ENCODE peak calls at places on chromosomes 4 and X, in seven cellular contexts. W, D, O, I, S, M and B are unnamed samples.

GRCh38 chr4:154743683-154744340 is at the start of gene LRAT:
- DNase-seq in W (no peak), D (no peak), O (no peak), I (peak; percentile 81), S (peak; percentile 91), M (no peak), B (peak; percentile 92)

GRCh38 chr4:168589154-168589553 is 92.3 kb downstream of the PALLD start:
- DNase-seq in W (no peak), D (peak; percentile 90), O (peak; percentile 81), I (no peak), S (no peak), M (peak; percentile 94), B (no peak)

GRCh38 chr4:15488658-15489470 is 19.2 kb downstream of the CC2D2A start:
- DNase-seq in W (no peak), D (peak; percentile 95), O (peak; percentile 48), I (no peak), S (no peak), M (no peak), B (no peak)

GRCh38 chr4:83974111-83974789 is 438.3 kb downstream of the GPAT3 start:
- DNase-seq in W (no peak), D (no peak), O (no peak), I (no peak), S (no peak), M (no peak), B (no peak)

GRCh38 chr4:83686166-83686565 is 150.3 kb downstream of the GPAT3 start:
- DNase-seq in W (no peak), D (peak; percentile 22), O (peak; percentile 29), I (no peak), S (no peak), M (no peak), B (no peak)

GRCh38 chr4:96009720-96010119 is 169.8 kb downstream of the PDHA2 start:
- DNase-seq in W (no peak), D (no peak), O (peak; percentile 56), I (peak; percentile 26), S (no peak), M (no peak), B (no peak)

GRCh38 chr4:114684462-114684861 is 85.9 kb downstream of the UGT8 start:
- DNase-seq in W (no peak), D (no peak), O (no peak), I (no peak), S (no peak), M (no peak), B (no peak)

GRCh38 chr4:147678796-147679549 is 5.0 kb downstream of the PRMT9 start:
- DNase-seq in W (no peak), D (peak; percentile 41), O (no peak), I (peak; percentile 70), S (peak; percentile 75), M (peak; percentile 57), B (peak; percentile 83)

GRCh38 chr4:3304831-3305609 is 12.2 kb downstream of the RGS12 start:
- DNase-seq in W (no peak), D (peak; percentile 52), O (no peak), I (no peak), S (no peak), M (no peak), B (peak; percentile 21)

GRCh38 chrX:39262641-39263040 is 461.4 kb downstream of the MID1IP1 start:
- DNase-seq in W (no peak), D (no peak), O (no peak), I (no peak), S (no peak), M (no peak), B (no peak)

GRCh38 chr4:1409079-1409805 is 3.0 kb upstream of the NKX1-1 start:
- DNase-seq in W (no peak), D (no peak), O (no peak), I (no peak), S (no peak), M (no peak), B (no peak)

GRCh38 chr4:78331965-78332364 is 219.6 kb upstream of the ANXA3 start:
- DNase-seq in W (no peak), D (no peak), O (no peak), I (peak; percentile 89), S (no peak), M (no peak), B (no peak)

GRCh38 chr4:153705743-153706468 is 21.8 kb downstream of the TLR2 start:
- DNase-seq in W (no peak), D (no peak), O (no peak), I (no peak), S (no peak), M (no peak), B (no peak)

GRCh38 chr4:156756118-156756517 is 215.5 kb downstream of the PDGFC start:
- DNase-seq in W (no peak), D (peak; percentile 29), O (no peak), I (no peak), S (no peak), M (no peak), B (no peak)

GRCh38 chrX:94722578-94722977 is 1048.6 kb downstream of the FAM133A start:
- DNase-seq in W (no peak), D (no peak), O (no peak), I (no peak), S (no peak), M (no peak), B (no peak)

GRCh38 chrX:15564981-15565579 is 35.7 kb downstream of the ACE2 start:
- DNase-seq in W (no peak), D (peak; percentile 44), O (peak; percentile 48), I (peak; percentile 68), S (peak; percentile 46), M (peak; percentile 29), B (peak; percentile 72)

GRCh38 chr4:41573458-41574129 is 35.6 kb downstream of the LIMCH1 start:
- DNase-seq in W (no peak), D (no peak), O (peak; percentile 49), I (no peak), S (no peak), M (no peak), B (no peak)

GRCh38 chrX:68286076-68286475 is 147.2 kb downstream of the OPHN1 start:
- DNase-seq in W (no peak), D (peak; percentile 40), O (peak; percentile 18), I (no peak), S (no peak), M (no peak), B (no peak)

GRCh38 chr4:118224239-118224829 is 128.5 kb downstream of the PRSS12 start:
- DNase-seq in W (peak; percentile 50), D (peak; percentile 80), O (peak; percentile 73), I (peak; percentile 69), S (no peak), M (no peak), B (no peak)

DNA sequence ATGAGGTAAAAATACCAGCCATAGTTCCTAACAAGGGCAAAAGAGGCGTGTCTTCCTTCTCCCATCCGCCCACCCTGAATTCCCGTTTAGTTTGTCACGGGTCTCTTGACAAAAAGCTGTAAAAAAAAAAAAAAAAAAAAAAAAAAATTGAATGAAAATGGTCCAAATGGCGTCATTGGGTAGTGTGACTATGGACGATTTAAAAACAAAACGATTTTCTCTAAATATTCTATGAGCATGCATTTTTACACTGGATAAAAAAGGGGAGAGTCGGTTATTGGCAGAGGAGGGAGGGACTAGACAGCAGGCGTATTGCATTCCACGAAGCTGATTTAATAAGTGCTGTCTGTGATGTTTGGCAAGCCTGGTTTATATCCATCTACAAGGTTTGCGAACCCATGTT is at the start of gene FAM133A:
- DNase-seq in W (no peak), D (peak; percentile 4), O (peak; percentile 39), I (no peak), S (no peak), M (no peak), B (no peak)
- H3K9ac ChIP-seq in W (peak within 1 kb of the TSS; percentile 93), D (no peak within 1 kb of the TSS), O (peak within 1 kb of the TSS; percentile 87), I (peak within 1 kb of the TSS; percentile 78), S (peak within 1 kb of the TSS; percentile 60), M (peak within 1 kb of the TSS; percentile 64), B (peak within 1 kb of the TSS; percentile 82)

DNA sequence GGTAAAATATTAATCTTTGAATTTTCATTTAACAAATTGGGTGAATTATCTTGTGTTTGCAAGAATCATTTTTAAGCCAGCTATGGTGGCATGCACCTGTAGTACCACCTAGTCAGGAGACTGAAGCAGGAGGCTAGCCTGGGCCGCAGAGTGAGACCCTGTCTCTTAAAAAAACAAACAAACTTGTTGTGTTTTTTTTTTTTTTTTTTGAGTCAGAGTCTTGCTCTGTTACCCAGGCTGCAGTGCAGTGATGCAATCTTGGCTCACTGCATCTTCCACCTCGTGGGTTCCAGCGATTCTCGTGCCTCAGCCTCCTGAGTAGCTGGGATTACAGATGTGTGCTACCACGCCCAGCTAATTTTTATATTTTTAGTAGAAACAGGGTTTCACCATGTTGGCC is 2.2 kb downstream of the TXLNG start:
- DNase-seq in W (no peak), D (no peak), O (no peak), I (no peak), S (no peak), M (no peak), B (no peak)
- H2BK120ac ChIP-seq in W (no peak overlapping the region), D (no peak overlapping the region), O (no peak overlapping the region), I (no peak overlapping the region), S (no peak overlapping the region), M (no peak overlapping the region), B (no peak overlapping the region)

DNA sequence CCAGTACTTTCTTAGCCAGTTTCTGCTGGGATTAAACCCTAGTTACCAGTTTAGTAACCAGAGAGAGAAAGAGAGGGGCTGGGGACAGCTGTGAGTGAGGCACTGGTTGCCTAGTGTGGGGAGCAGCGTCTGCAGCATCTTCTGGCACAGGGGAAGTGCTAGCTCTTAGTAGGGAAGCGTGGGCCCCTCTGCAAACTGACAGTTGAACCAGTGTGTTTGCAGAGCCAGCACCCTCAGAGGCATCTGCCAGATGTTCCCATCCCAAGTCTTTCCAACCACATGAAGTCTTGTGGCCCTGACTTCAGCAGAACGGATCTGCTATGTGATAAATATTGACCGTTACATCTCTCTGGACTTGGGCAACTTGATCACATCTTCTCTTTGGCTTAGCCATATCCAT is 15.0 kb downstream of the RBMX2 start:
- DNase-seq in W (no peak), D (no peak), O (no peak), I (no peak), S (no peak), M (no peak), B (no peak)
- H4K8ac ChIP-seq in W (no peak overlapping the region), D (no peak overlapping the region), O (no peak overlapping the region), I (no peak overlapping the region), S (no peak overlapping the region), M (no peak overlapping the region), B (no peak overlapping the region)

DNA sequence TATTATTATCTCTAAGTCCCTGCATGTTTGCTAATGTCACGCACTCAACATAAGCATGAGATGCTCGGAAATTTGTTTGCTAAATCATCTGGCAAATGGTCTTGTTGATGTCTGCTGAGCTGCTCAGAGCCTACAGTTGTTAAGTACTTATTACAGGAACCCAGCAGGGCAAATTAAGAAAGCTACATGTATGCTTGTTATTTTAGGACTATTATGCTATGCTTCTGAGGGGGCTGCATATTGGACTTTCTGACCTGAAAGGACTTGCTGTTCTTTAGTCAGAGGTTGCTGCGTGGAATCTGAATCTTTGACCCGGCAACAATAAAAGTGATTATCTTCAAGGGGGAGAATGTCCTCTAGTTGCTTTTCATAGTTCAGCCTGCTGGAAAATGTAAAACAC is 36.3 kb upstream of the TENM3 start:
- DNase-seq in W (no peak), D (no peak), O (no peak), I (peak; percentile 37), S (no peak), M (no peak), B (no peak)
- H3K9ac ChIP-seq in W (no peak overlapping the region), D (no peak overlapping the region), O (peak overlapping the region; percentile 79), I (no peak overlapping the region), S (no peak overlapping the region), M (no peak overlapping the region), B (no peak overlapping the region)